ENCODE peak calls at places on chromosomes 4 and X, in six cellular contexts. X is ovary, R is heart right ventricle, Z is thyroid gland, A is pancreas, F is A549. T is an unnamed sample.
A peak's percentile ranks its signal among the peaks of the same experiment; 100 is the strongest.

GRCh38 chr4:129926936-129927335 is 831.0 kb downstream of the C4orf33 start:
- DNase-seq in X (no peak), Z (no peak), R (no peak), F (no peak), A (no peak), T (no peak)

GRCh38 chr4:154578919-154579318 is 11.6 kb downstream of the FGA start:
- DNase-seq in A (no peak), X (no peak), Z (no peak), F (peak; percentile 28), R (no peak), T (no peak)

GRCh38 chr4:111678466-111678865 is 466.8 kb upstream of the FAM241A start:
- DNase-seq in Z (no peak), X (no peak), A (no peak), F (no peak), R (no peak), T (no peak)

GRCh38 chr4:109325698-109326097 is 23.2 kb upstream of the COL25A1 start:
- DNase-seq in F (no peak), A (no peak), X (no peak), Z (no peak), R (no peak), T (no peak)

GRCh38 chrX:112846114-112846513 is 5.5 kb upstream of the AMOT start:
- DNase-seq in A (no peak), Z (no peak), X (peak; percentile 54), F (no peak), R (peak; percentile 51), T (no peak)

GRCh38 chr4:139367421-139368090 is 65.3 kb upstream of the NDUFC1 start:
- DNase-seq in R (no peak), Z (no peak), X (no peak), F (no peak), A (no peak), T (no peak)

GRCh38 chrX:18389968-18390367 is 35.4 kb upstream of the CDKL5 start:
- DNase-seq in A (no peak), Z (no peak), X (no peak), F (peak; percentile 39), R (no peak), T (no peak)

GRCh38 chrX:39773923-39774803 is 323.6 kb downstream of the BCOR start:
- DNase-seq in A (peak; percentile 31), X (no peak), R (no peak), Z (peak; percentile 28), F (no peak), T (no peak)

GRCh38 chr4:40321671-40322131 is 13.4 kb upstream of the CHRNA9 start:
- DNase-seq in A (no peak), X (no peak), F (peak; percentile 12), R (no peak), Z (no peak), T (no peak)

GRCh38 chrX:17706676-17707075 is 30.6 kb upstream of the SCML1 start:
- DNase-seq in Z (no peak), F (peak; percentile 55), R (no peak), A (no peak), X (no peak), T (no peak)

GRCh38 chr4:138242076-138242829 is at the start of gene SLC7A11:
- DNase-seq in A (peak; percentile 88), Z (peak; percentile 74), R (peak; percentile 9), F (peak; percentile 97), X (no peak), T (no peak)

GRCh38 chrX:66638591-66639500 is at the start of gene EDA2R:
- DNase-seq in R (peak; percentile 35), Z (peak; percentile 71), X (peak; percentile 24), F (peak; percentile 88), A (peak; percentile 42), T (no peak)

GRCh38 chrX:135425026-135425425 is 3.3 kb downstream of the SMIM10L2A start:
- DNase-seq in X (no peak), R (no peak), A (no peak), F (no peak), Z (no peak), T (no peak)

GRCh38 chrX:23003121-23003520 is 3.4 kb downstream of the DDX53 start:
- DNase-seq in Z (no peak), R (no peak), F (no peak), X (no peak), A (no peak), T (no peak)

GRCh38 chrX:18674417-18674787 is 2.5 kb upstream of the RS1 start:
- DNase-seq in X (peak; percentile 36), Z (peak; percentile 35), R (peak; percentile 7), F (no peak), A (peak; percentile 37), T (no peak)

GRCh38 chr4:53645108-53645507 is 53.8 kb upstream of the LNX1 start:
- DNase-seq in Z (no peak), R (no peak), A (no peak), X (no peak), F (no peak), T (no peak)

GRCh38 chr4:4254666-4255065 is 6.6 kb upstream of the TMEM128 start:
- DNase-seq in A (no peak), Z (no peak), R (no peak), X (no peak), F (no peak), T (no peak)

GRCh38 chr4:126372634-126373033 is 1057.9 kb downstream of the FAT4 start:
- DNase-seq in F (no peak), A (no peak), R (no peak), X (no peak), Z (peak; percentile 35), T (no peak)

GRCh38 chr4:211033-211511 is 86.8 kb downstream of the ZNF718 start:
- DNase-seq in Z (no peak), F (no peak), R (no peak), A (no peak), X (no peak), T (no peak)

GRCh38 chrX:45850775-45851433 is 650.2 kb upstream of the DIPK2B start:
- DNase-seq in X (peak; percentile 26), F (peak; percentile 52), Z (peak; percentile 10), A (no peak), R (peak; percentile 3), T (no peak)

GRCh38 chr4:28469387-28469786 is 1608.7 kb downstream of the STIM2 start:
- DNase-seq in X (no peak), A (no peak), R (no peak), Z (no peak), F (no peak), T (no peak)

GRCh38 chrX:38563006-38563405 is 1.7 kb downstream of the TSPAN7 start:
- DNase-seq in A (no peak), F (no peak), R (no peak), Z (no peak), X (no peak), T (no peak)

GRCh38 chr4:88616275-88616996 is 24.2 kb downstream of the HERC3 start:
- DNase-seq in A (no peak), R (no peak), Z (no peak), X (no peak), F (peak; percentile 36), T (no peak)

GRCh38 chrX:124217289-124218251 is 114.9 kb upstream of the TEX13D start:
- DNase-seq in Z (no peak), A (no peak), X (no peak), F (no peak), R (no peak), T (peak; percentile 58)

GRCh38 chrX:72265263-72265662 is 11.8 kb downstream of the RPS4X start:
- DNase-seq in F (no peak), R (no peak), X (no peak), A (no peak), Z (no peak), T (no peak)

GRCh38 chr4:72858328-72858727 is 211.2 kb downstream of the COX18 start:
- DNase-seq in R (no peak), Z (no peak), X (no peak), F (peak; percentile 17), A (no peak), T (no peak)

GRCh38 chrX:5842601-5843000 is 386.1 kb downstream of the NLGN4X start:
- DNase-seq in A (no peak), X (no peak), F (no peak), R (no peak), Z (no peak), T (no peak)

GRCh38 chrX:110755611-110756010 is 40.0 kb downstream of the CHRDL1 start:
- DNase-seq in R (no peak), F (no peak), X (no peak), A (no peak), Z (no peak), T (no peak)

GRCh38 chrX:8433296-8434094 is 31.1 kb upstream of the VCX3B start:
- DNase-seq in F (no peak), X (no peak), Z (no peak), R (no peak), A (no peak), T (no peak)

GRCh38 chr4:57063518-57063917 is 46.7 kb downstream of the IGFBP7 start:
- DNase-seq in R (no peak), Z (no peak), A (no peak), X (no peak), F (no peak), T (no peak)

GRCh38 chr4:41189076-41189475 is 25.3 kb downstream of the APBB2 start:
- DNase-seq in A (no peak), F (no peak), R (no peak), Z (no peak), X (no peak), T (no peak)

GRCh38 chr4:2731907-2732314 is 24.2 kb downstream of the TNIP2 start:
- DNase-seq in A (no peak), X (peak; percentile 21), Z (no peak), R (no peak), F (no peak), T (no peak)
- H3K4me3 ChIP-seq in A (no peak overlapping the region), X (no peak overlapping the region), Z (no peak overlapping the region), R (no peak overlapping the region), F (no peak overlapping the region), T (no peak overlapping the region)

GRCh38 chr4:102828497-102828808 is 1.1 kb upstream of the UBE2D3 start:
- DNase-seq in X (no peak), A (no peak), Z (no peak), R (no peak), F (no peak), T (no peak)
- H3K4me1 ChIP-seq in X (no peaks in the 10 kb centered on the region), A (peaks cover 19% of the 10 kb centered on the region), Z (peaks cover 26% of the 10 kb centered on the region), R (peaks cover 32% of the 10 kb centered on the region), F (peaks cover 18% of the 10 kb centered on the region), T (peaks cover 24% of the 10 kb centered on the region)

GRCh38 chr4:175891863-175892262 is 79.8 kb upstream of the GPM6A start:
- DNase-seq in Z (no peak), R (no peak), X (no peak), A (no peak), F (peak; percentile 25), T (no peak)
- TF ChIP-seq CTCF in Z (no peak), R (no peak), X (no peak), A (peak; percentile 11), F (peak; percentile 38), T (no peak)

DNA sequence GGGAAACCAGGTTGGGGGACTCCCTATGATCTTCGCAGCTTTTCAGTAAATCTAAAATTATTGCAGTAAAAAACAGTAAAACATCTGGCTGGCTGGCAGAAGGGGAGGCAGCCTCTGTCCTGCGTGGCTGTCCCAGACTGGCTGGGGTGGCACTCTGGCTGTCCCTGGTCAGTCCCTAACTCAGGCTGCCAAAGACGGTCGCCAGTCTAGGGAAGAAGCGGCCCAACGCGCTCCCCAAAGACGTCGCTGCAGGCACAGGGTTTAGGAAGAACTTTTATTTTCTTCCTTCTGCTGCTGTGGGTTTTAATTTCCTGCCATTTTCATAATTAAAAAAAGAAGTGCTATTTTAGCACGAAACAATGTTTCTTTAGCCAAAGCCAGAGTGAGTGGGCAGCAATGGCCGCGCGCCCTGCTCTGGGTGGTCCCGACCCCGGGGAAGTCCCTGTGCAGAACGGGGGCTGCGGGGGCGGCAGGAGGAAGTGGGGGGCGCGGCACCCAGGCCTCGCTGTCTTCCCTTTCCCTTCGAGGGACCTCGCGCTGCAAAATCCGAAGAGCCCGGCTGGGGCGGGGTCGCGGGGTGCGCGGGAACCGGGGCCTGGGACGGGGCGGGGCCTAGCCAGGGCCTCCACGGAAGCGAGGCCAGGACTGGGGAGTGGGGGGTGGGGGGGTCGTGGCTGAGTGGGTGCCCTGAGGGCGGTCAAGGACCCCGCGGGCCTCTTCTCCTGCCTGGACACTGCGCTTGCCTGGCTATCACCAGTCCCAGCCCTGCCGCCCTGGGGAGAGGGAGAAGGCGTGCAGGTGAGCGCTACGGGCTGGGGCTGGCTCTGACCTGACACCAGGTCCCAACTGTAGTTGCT is 6.3 kb upstream of the LETM1 start:
- DNase-seq in X (no peak), A (no peak), Z (no peak), F (no peak), R (no peak), T (no peak)
- H3K4me3 ChIP-seq in X (no peak overlapping the region), A (no peak overlapping the region), Z (no peak overlapping the region), F (no peak overlapping the region), R (no peak overlapping the region), T (peak overlapping the region; percentile 50)

T was measured in CD8-positive, alpha-beta T cell.